ENCODE peak calls at places on chromosomes 7 and 10, in five cellular contexts. A, F, B, W and N are unnamed samples.

GRCh38 chr10:86651021-86651471 is 3.3 kb upstream of the OPN4 start:
- DNase-seq in A (no peak), F (no peak), B (no peak), W (no peak), N (no peak)

GRCh38 chr10:112689327-112689726 is 242.3 kb downstream of the VTI1A start:
- DNase-seq in A (peak), F (peak), B (peak), W (no peak), N (no peak)

GRCh38 chr7:108103566-108104298 is 26.4 kb downstream of the LAMB4 start:
- DNase-seq in A (peak), F (no peak), B (peak), W (no peak), N (no peak)

GRCh38 chr7:123265853-123266252 is 66.1 kb upstream of the SLC13A1 start:
- DNase-seq in A (no peak), F (no peak), B (no peak), W (no peak), N (no peak)

GRCh38 chr10:68073631-68074403 is 1.3 kb downstream of the HERC4 start:
- DNase-seq in A (peak), F (no peak), B (no peak), W (no peak), N (no peak)

GRCh38 chr10:23512355-23513058 is 73.6 kb downstream of the OTUD1 start:
- DNase-seq in A (peak), F (peak), B (peak), W (no peak), N (no peak)

GRCh38 chr10:88557659-88558058 is 25.5 kb downstream of the RNLS start:
- DNase-seq in A (peak), F (no peak), B (no peak), W (no peak), N (no peak)

GRCh38 chr10:76558586-76558985 is 1079.0 kb downstream of the KCNMA1 start:
- DNase-seq in A (peak), F (peak), B (no peak), W (no peak), N (no peak)

GRCh38 chr7:130140551-130141160 is 64.5 kb downstream of the TMEM209 start:
- DNase-seq in A (no peak), F (no peak), B (no peak), W (no peak), N (no peak)

GRCh38 chr10:70617798-70618568 is 15.4 kb upstream of the PRF1 start:
- DNase-seq in A (peak), F (no peak), B (no peak), W (no peak), N (no peak)

GRCh38 chr10:110398419-110399162 is 93.9 kb upstream of the SMNDC1 start:
- DNase-seq in A (peak), F (peak), B (peak), W (peak), N (no peak)

GRCh38 chr7:111900283-111900682 is 305.9 kb downstream of the DOCK4 start:
- DNase-seq in A (no peak), F (no peak), B (no peak), W (no peak), N (no peak)

GRCh38 chr7:28126047-28127041 is 54.3 kb downstream of the JAZF1 start:
- DNase-seq in A (peak), F (no peak), B (no peak), W (no peak), N (no peak)

GRCh38 chr10:62047240-62047897 is 145.9 kb downstream of the ARID5B start:
- DNase-seq in A (peak), F (no peak), B (no peak), W (no peak), N (no peak)

GRCh38 chr7:16900212-16900768 is 18.5 kb upstream of the AGR3 start:
- DNase-seq in A (no peak), F (no peak), B (no peak), W (no peak), N (no peak)

GRCh38 chr10:99304027-99304856 is 24.9 kb upstream of the CNNM1 start:
- DNase-seq in A (peak), F (peak), B (peak), W (no peak), N (peak)

GRCh38 chr7:156478486-156478885 is 162.1 kb upstream of the RNF32 start:
- DNase-seq in A (no peak), F (no peak), B (no peak), W (no peak), N (no peak)

GRCh38 chr7:94190599-94191061 is 186.5 kb upstream of the BET1 start:
- DNase-seq in A (peak), F (peak), B (peak), W (no peak), N (no peak)

GRCh38 chr7:67551027-67551426 is 554.4 kb downstream of the TYW1 start:
- DNase-seq in A (no peak), F (no peak), B (no peak), W (peak), N (no peak)

GRCh38 chr10:119060107-119060506 is 20.5 kb downstream of the EIF3A start:
- DNase-seq in A (no peak), F (no peak), B (no peak), W (no peak), N (no peak)

GRCh38 chr10:133163889-133164815 is 4.1 kb downstream of the KNDC1 start:
- DNase-seq in A (no peak), F (no peak), B (no peak), W (peak), N (peak)

GRCh38 chr7:87047-87446 is 105.3 kb upstream of the FAM20C start:
- DNase-seq in A (no peak), F (no peak), B (no peak), W (no peak), N (no peak)

GRCh38 chr7:131235489-131236317 is 92.0 kb upstream of the MKLN1 start:
- DNase-seq in A (peak), F (peak), B (peak), W (no peak), N (no peak)

DNA sequence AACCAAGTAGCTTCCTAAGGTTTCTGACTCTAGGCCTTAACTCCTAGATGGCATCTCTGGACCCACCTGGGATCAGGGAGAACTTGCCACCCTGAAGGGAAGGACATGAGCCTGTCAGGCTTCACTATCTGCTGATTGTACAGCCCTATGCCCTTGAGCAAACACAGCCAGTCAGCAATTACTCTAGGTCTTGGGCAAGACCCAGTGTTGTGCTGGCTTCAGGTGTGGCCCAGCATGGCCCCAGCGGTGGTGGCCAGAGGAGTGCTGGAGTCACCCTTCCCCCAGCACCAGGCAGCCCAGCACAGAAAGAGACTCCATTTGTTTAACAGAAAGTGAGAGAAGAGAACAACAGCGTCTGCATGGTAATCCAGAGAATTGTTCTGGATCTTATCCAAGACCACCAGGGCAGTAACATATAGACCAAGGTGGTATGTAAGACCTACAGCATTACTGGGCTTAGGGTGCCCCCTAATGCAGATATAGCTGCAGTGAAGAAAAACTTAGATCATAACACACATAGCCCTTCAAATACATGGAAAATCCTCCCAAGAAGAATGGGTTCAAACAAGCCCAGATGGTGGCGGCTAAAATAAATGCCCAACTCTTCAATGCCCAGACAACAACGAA is 207.7 kb downstream of the MAGI2 start:
- DNase-seq in A (no peak), F (no peak), B (no peak), W (no peak), N (no peak)
- TF ChIP-seq CTCF in A (no peak), F (no peak), B (no peak), W (no peak), N (peak)

GRCh38 chr7:33054261-33054964 is 8.2 kb downstream of the NT5C3A start:
- DNase-seq in A (no peak), F (no peak), B (no peak), W (no peak), N (no peak)
- H3K4me3 ChIP-seq in A (no peak), F (no peak), B (no peak), W (no peak), N (no peak)

GRCh38 chr7:10704653-10705052 is 269.0 kb upstream of the PHF14 start:
- DNase-seq in A (no peak), F (no peak), B (no peak), W (no peak), N (no peak)
- TF ChIP-seq CTCF in A (no peak), F (no peak), B (no peak), W (no peak), N (no peak)

GRCh38 chr7:100211342-100211780 is 8.4 kb upstream of the PVRIG start:
- DNase-seq in A (no peak), F (no peak), B (no peak), W (no peak), N (no peak)
- H3K4me3 ChIP-seq in A (no peak), F (no peak), B (no peak), W (no peak), N (no peak)

DNA sequence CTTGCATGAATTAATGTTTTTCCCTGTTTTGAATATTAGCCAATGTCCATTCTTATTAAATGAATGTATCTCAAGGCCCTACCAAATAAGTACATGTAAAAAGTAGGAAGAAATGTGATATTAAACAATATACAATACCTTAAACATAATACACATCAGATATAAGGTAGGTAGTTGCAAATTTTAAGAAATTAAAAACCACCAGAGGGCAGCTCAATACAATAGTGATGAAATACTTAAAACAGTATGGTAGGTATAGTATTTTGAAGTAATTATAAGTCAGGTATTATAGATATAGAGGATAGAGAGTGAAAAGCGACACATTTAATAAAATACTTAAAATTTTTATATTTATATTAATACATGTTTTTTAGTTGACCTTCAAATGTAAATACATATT is 43.6 kb upstream of the CDK14 start:
- DNase-seq in A (peak), F (no peak), B (no peak), W (no peak), N (no peak)
- TF ChIP-seq CTCF in A (no peak), F (no peak), B (no peak), W (peak), N (peak)

GRCh38 chr7:78924581-78924980 is 528.9 kb downstream of the MAGI2 start:
- DNase-seq in A (peak), F (no peak), B (peak), W (no peak), N (no peak)
- H3K4me3 ChIP-seq in A (no peak), F (no peak), B (no peak), W (no peak), N (no peak)